ENCODE peak calls at places on chromosomes 4 and X, in four cellular contexts. X is GM23248, Z is OCI-LY7, T is bronchial epithelial cell. G is an unnamed sample.

GRCh38 chr4:25993564-25994185 is 79.7 kb downstream of the SMIM20 start:
- DNase-seq in X (peak; percentile 41), Z (peak; percentile 65), T (no peak), G (peak; percentile 36)

GRCh38 chr4:66568431-66568830 is 898.1 kb upstream of the EPHA5 start:
- DNase-seq in X (no peak), Z (no peak), T (no peak), G (no peak)

GRCh38 chr4:88333741-88334405 is 44.8 kb upstream of the HERC6 start:
- DNase-seq in X (peak; percentile 71), Z (no peak), T (peak; percentile 74), G (no peak)

GRCh38 chr4:139540161-139540560 is 15.9 kb downstream of the SETD7 start:
- DNase-seq in X (peak; percentile 63), Z (no peak), T (no peak), G (no peak)

GRCh38 chrX:23331701-23332100 is 2.9 kb upstream of the PTCHD1 start:
- DNase-seq in X (no peak), Z (no peak), T (no peak), G (no peak)

GRCh38 chr4:21802406-21802805 is 146.2 kb downstream of the KCNIP4 start:
- DNase-seq in X (peak; percentile 69), Z (no peak), T (peak; percentile 75), G (no peak)

GRCh38 chr4:113278324-113278934 is 229.0 kb downstream of the ANK2 start:
- DNase-seq in X (peak; percentile 86), Z (peak; percentile 67), T (peak; percentile 65), G (peak; percentile 38)

GRCh38 chr4:173556398-173557131 is 26.5 kb upstream of the HAND2 start:
- DNase-seq in X (peak; percentile 5), Z (no peak), T (peak; percentile 3), G (no peak)

GRCh38 chrX:50747471-50747900 is 66.5 kb downstream of the SHROOM4 start:
- DNase-seq in X (peak; percentile 55), Z (peak; percentile 4), T (no peak), G (peak; percentile 6)

GRCh38 chr4:80033581-80033980 is 39.4 kb downstream of the ANTXR2 start:
- DNase-seq in X (peak; percentile 7), Z (no peak), T (no peak), G (no peak)

GRCh38 chrX:78710146-78710545 is 37.4 kb upstream of the LPAR4 start:
- DNase-seq in X (peak; percentile 24), Z (no peak), T (no peak), G (no peak)

GRCh38 chrX:85505801-85506200 is 126.3 kb upstream of the POF1B start:
- DNase-seq in X (no peak), Z (no peak), T (no peak), G (no peak)

GRCh38 chr4:6694177-6694901 is 661 bp downstream of the S100P start:
- DNase-seq in X (no peak), Z (no peak), T (no peak), G (no peak)

GRCh38 chrX:12946406-12946805 is 28.5 kb upstream of the TMSB4X start:
- DNase-seq in X (no peak), Z (no peak), T (no peak), G (no peak)

GRCh38 chr4:184983660-184984356 is 34.5 kb upstream of the HELT start:
- DNase-seq in X (peak; percentile 61), Z (peak; percentile 84), T (peak; percentile 35), G (peak; percentile 31)

GRCh38 chr4:6532658-6533057 is 42.3 kb upstream of the MAN2B2 start:
- DNase-seq in X (no peak), Z (no peak), T (no peak), G (no peak)

GRCh38 chr4:81366786-81367185 is 104.9 kb downstream of the RASGEF1B start:
- DNase-seq in X (peak; percentile 36), Z (no peak), T (no peak), G (no peak)

GRCh38 chr4:39713691-39714090 is 15.8 kb downstream of the UBE2K start:
- DNase-seq in X (peak; percentile 71), Z (peak; percentile 21), T (no peak), G (no peak)

GRCh38 chrX:41761702-41762101 is 37.7 kb downstream of the GPR82 start:
- DNase-seq in X (no peak), Z (no peak), T (peak; percentile 20), G (no peak)

GRCh38 chr4:176735300-176735699 is 57.4 kb downstream of the VEGFC start:
- DNase-seq in X (peak; percentile 68), Z (no peak), T (peak; percentile 45), G (no peak)

GRCh38 chrX:105050921-105051320 is 169.6 kb downstream of the TEX13A start:
- DNase-seq in X (no peak), Z (no peak), T (no peak), G (no peak)

GRCh38 chr4:13325744-13326143 is 158.4 kb downstream of the RAB28 start:
- DNase-seq in X (no peak), Z (no peak), T (peak; percentile 41), G (no peak)

GRCh38 chr4:158865520-158866177 is 96.8 kb downstream of the FNIP2 start:
- DNase-seq in X (no peak), Z (no peak), T (no peak), G (no peak)

GRCh38 chr4:101346562-101347266 is 612 bp downstream of the PPP3CA start:
- DNase-seq in X (peak; percentile 84), Z (peak; percentile 58), T (peak; percentile 21), G (peak; percentile 53)

GRCh38 chrX:153928846-153929245 is 2.8 kb upstream of the ARHGAP4 start:
- DNase-seq in X (no peak), Z (no peak), T (no peak), G (no peak)
- H3K4me3 ChIP-seq in X (no peak overlapping the region), Z (peak overlapping the region; percentile 69), T (no peak overlapping the region), G (no peak overlapping the region)

DNA sequence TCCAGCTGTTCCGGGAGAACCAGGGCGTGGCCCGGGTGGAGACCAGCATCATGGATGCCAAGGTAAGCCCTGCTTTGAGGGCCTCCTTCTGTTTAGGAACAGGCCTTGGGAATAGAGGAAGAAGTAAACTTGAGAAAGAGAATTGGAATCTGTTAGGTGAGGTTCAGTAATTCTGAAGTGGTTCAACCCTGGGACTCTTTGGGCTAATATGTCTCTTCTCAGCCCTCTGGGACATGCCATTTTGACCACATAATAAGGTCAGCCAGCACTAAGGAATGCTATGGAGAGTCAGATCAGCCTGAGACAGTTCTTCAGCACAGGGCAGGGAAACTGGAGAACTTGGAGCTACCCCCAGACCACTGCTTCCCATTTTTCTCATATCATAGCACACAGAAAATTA is 63.3 kb upstream of the PRPS1 start:
- DNase-seq in X (peak; percentile 48), Z (no peak), T (no peak), G (no peak)
- H3K4me3 ChIP-seq in X (no peak overlapping the region), Z (no peak overlapping the region), T (no peak overlapping the region), G (no peak overlapping the region)

GRCh38 chrX:7263330-7263729 is 115.4 kb upstream of the PUDP start:
- DNase-seq in X (no peak), Z (no peak), T (peak; percentile 85), G (no peak)

GRCh38 chrX:7262551-7262950 is 114.6 kb upstream of the PUDP start:
- DNase-seq in X (no peak), Z (no peak), T (no peak), G (no peak)

GRCh38 chrX:7264399-7264798 is 116.4 kb upstream of the PUDP start:
- DNase-seq in X (no peak), Z (no peak), T (no peak), G (no peak)

GRCh38 chrX:7261672-7262332 is 113.8 kb upstream of the PUDP start:
- DNase-seq in X (no peak), Z (peak; percentile 47), T (no peak), G (no peak)

DNA sequence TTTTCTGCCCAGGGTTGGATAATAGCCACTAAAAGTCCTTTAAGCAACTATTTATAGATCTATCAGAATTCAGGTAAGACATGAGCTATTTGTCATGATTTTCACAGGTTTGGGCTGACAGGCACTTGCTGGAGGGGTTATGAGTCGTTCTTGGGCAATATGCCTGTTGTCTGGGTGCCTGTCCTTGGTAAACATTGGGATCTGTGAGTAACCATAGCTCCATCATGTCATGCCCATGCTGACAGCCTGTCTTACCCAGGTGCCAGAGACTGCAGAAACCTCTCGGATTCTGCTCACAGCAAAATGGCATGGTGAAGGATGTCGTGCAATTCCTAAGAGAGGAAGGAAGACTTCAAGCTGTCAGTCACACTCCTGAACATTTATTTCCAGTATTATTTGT is 116.0 kb upstream of the PUDP start:
- DNase-seq in X (peak; percentile 23), Z (no peak), T (peak; percentile 86), G (peak; percentile 35)
- H3K4me3 ChIP-seq in X (no peak overlapping the region), Z (no peak overlapping the region), T (no peak overlapping the region), G (no peak overlapping the region)

GRCh38 chr4:150152764-150153163 is 74.5 kb downstream of the DCLK2 start:
- DNase-seq in X (peak; percentile 73), Z (no peak), T (no peak), G (no peak)
- H3K4me3 ChIP-seq in X (no peak overlapping the region), Z (no peak overlapping the region), T (no peak overlapping the region), G (no peak overlapping the region)

GRCh38 chr4:125323547-125324100 is 8.9 kb downstream of the FAT4 start:
- DNase-seq in X (peak; percentile 80), Z (no peak), T (peak; percentile 81), G (peak; percentile 64)
- H3K4me3 ChIP-seq in X (peak overlapping the region; percentile 66), Z (no peak overlapping the region), T (no peak overlapping the region), G (peak overlapping the region; percentile 2)

DNA sequence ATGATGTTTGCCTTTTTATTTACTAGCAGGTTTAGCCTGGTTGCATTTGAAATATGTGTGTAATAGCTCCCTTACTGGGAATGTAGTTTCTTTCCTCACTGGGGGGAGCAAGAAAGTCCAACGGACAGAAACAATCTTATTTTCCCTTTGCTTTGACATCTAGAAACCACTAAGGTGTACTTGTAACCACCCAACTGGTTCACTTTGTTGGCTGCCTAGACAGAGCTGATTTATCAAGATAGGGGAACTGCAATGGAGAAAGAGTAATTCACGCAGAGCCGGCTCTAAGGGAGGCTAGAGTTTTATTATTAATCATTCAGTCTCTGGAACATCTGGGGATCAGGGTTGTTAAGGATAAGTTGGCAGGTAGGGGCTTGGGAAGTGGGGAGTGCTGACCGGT is 30.3 kb downstream of the XG start:
- DNase-seq in X (no peak), Z (no peak), T (no peak), G (no peak)
- H3K4me3 ChIP-seq in X (no peak overlapping the region), Z (no peak overlapping the region), T (no peak overlapping the region), G (no peak overlapping the region)

GRCh38 chrX:107827137-107827831 is 1.6 kb downstream of the MID2 start:
- DNase-seq in X (peak; percentile 46), Z (no peak), T (no peak), G (no peak)
- H3K4me3 ChIP-seq in X (peak overlapping the region; percentile 75), Z (no peak overlapping the region), T (peak overlapping the region; percentile 57), G (peak overlapping the region; percentile 10)

GRCh38 chr4:152807294-152807829 is 27.6 kb downstream of the ARFIP1 start:
- DNase-seq in X (peak; percentile 37), Z (no peak), T (peak; percentile 48), G (no peak)
- H3K4me3 ChIP-seq in X (peak overlapping the region; percentile 41), Z (peak overlapping the region; percentile 12), T (no peak overlapping the region), G (no peak overlapping the region)

GRCh38 chr4:86595426-86595805 is 1.3 kb downstream of the PTPN13 start:
- DNase-seq in X (peak; percentile 78), Z (no peak), T (peak; percentile 55), G (peak; percentile 3)
- H3K4me3 ChIP-seq in X (peak overlapping the region; percentile 98), Z (no peak overlapping the region), T (peak overlapping the region; percentile 76), G (peak overlapping the region; percentile 67)

GRCh38 chr4:35952751-35953150 is 291.6 kb downstream of the ARAP2 start:
- DNase-seq in X (no peak), Z (no peak), T (no peak), G (no peak)

DNA sequence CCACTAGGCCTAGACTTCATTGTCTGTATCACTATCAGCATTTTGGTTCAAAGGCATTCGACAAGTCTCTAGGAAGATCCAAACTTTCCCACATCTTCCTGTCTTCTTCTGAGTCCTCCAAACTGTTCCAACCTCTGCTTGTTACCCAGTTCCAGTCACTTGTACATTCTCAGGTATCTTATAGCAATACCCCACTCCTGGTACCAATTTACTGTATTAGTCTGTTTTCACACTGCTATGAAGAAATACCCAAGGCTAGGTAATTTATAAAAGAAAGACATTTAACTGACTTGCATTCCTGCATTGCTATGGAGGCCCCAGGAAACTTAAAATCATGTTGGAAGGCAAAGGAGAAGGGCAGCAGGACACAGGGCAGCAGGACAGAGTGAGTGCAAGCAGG is 293.9 kb downstream of the ARAP2 start:
- DNase-seq in X (no peak), Z (no peak), T (no peak), G (no peak)
- H3K4me3 ChIP-seq in X (no peak overlapping the region), Z (no peak overlapping the region), T (no peak overlapping the region), G (no peak overlapping the region)